ENCODE peak calls at places on chromosomes 4 and X, in four cellular contexts. E, J, S and R are unnamed samples.

GRCh38 chr4:150164956-150165355 is 86.7 kb downstream of the DCLK2 start:
- DNase-seq in E (no peak), J (no peak), S (no peak), R (no peak)

GRCh38 chrX:130916636-130917422 is 13.8 kb upstream of the ENOX2 start:
- DNase-seq in S (peak), J (no peak), E (peak), R (no peak)

GRCh38 chrX:50471390-50471789 is 765 bp upstream of the DGKK start:
- DNase-seq in E (no peak), J (no peak), S (no peak), R (no peak)

GRCh38 chr4:8085491-8086479 is 72.8 kb downstream of the ABLIM2 start:
- DNase-seq in E (no peak), S (peak), J (no peak), R (no peak)

GRCh38 chrX:152907084-152907651 is 9.3 kb downstream of the ZNF185 start:
- DNase-seq in E (peak), S (no peak), J (no peak), R (no peak)

GRCh38 chr4:89365375-89366170 is 58.0 kb upstream of the GPRIN3 start:
- DNase-seq in E (no peak), J (no peak), S (no peak), R (no peak)

GRCh38 chrX:104309169-104309568 is 54.4 kb upstream of the ESX1 start:
- DNase-seq in J (no peak), E (no peak), S (no peak), R (no peak)

GRCh38 chrX:39899876-39900787 is 197.6 kb downstream of the BCOR start:
- DNase-seq in J (no peak), E (no peak), S (no peak), R (no peak)

GRCh38 chrX:134373736-134374135 is 86.2 kb upstream of the HPRT1 start:
- DNase-seq in S (no peak), J (no peak), E (no peak), R (no peak)

GRCh38 chr4:109730294-109731051 is 603 bp upstream of the PLA2G12A start:
- DNase-seq in J (peak), E (peak), S (no peak), R (peak)

GRCh38 chr4:1462009-1462767 is 55.9 kb upstream of the NKX1-1 start:
- DNase-seq in S (no peak), E (no peak), J (no peak), R (no peak)

GRCh38 chrX:153871946-153872878 is 13.8 kb downstream of the L1CAM start:
- DNase-seq in S (no peak), J (no peak), E (no peak), R (no peak)

GRCh38 chrX:41391606-41392005 is 55.5 kb upstream of the NYX start:
- DNase-seq in S (no peak), E (no peak), J (no peak), R (no peak)

GRCh38 chrX:119189586-119189985 is 46.5 kb upstream of the PGRMC1 start:
- DNase-seq in S (no peak), E (no peak), J (no peak), R (no peak)

GRCh38 chrX:68685722-68686683 is 38.5 kb downstream of the STARD8 start:
- DNase-seq in S (no peak), E (peak), J (no peak), R (peak)

GRCh38 chr4:46993075-46994006 is at the start of gene GABRA4:
- DNase-seq in J (no peak), S (no peak), E (no peak), R (no peak)

GRCh38 chr4:152095701-152096070 is 334.9 kb upstream of the GATB start:
- DNase-seq in E (no peak), J (no peak), S (no peak), R (no peak)

GRCh38 chr4:86472377-86473019 is 112.6 kb upstream of the MAPK10 start:
- DNase-seq in S (no peak), E (no peak), J (no peak), R (no peak)

GRCh38 chrX:11757397-11757728 is 674 bp upstream of the MSL3 start:
- DNase-seq in J (no peak), E (no peak), S (no peak), R (no peak)

GRCh38 chr4:168994961-168995360 is 15.1 kb downstream of the CBR4 start:
- DNase-seq in S (no peak), E (no peak), J (no peak), R (no peak)

GRCh38 chr4:38424171-38424871 is 239.7 kb upstream of the KLF3 start:
- DNase-seq in S (peak), E (no peak), J (no peak), R (no peak)

GRCh38 chr4:95086532-95086931 is 328.8 kb downstream of the BMPR1B start:
- DNase-seq in S (no peak), E (no peak), J (no peak), R (no peak)

GRCh38 chr4:40446785-40447184 is 111.7 kb downstream of the CHRNA9 start:
- DNase-seq in E (no peak), J (no peak), S (no peak), R (no peak)

GRCh38 chr4:39576268-39576667 is 49.0 kb upstream of the UGDH start:
- DNase-seq in S (no peak), J (no peak), E (no peak), R (no peak)

GRCh38 chrX:1453390-1453783 is 678 bp upstream of the ASMTL start:
- DNase-seq in E (no peak), J (no peak), S (no peak), R (no peak)

GRCh38 chr4:109005523-109005922 is 242.7 kb upstream of the ETNPPL start:
- DNase-seq in J (no peak), S (no peak), E (no peak), R (no peak)

GRCh38 chr4:41620594-41621256 is 82.8 kb downstream of the LIMCH1 start:
- DNase-seq in S (no peak), E (no peak), J (no peak), R (no peak)

GRCh38 chrX:150212672-150213480 is 150.2 kb upstream of the MAMLD1 start:
- DNase-seq in E (no peak), S (no peak), J (no peak), R (no peak)

GRCh38 chr4:108030332-108030731 is 40.6 kb downstream of the HADH start:
- DNase-seq in S (peak), E (peak), J (no peak), R (no peak)

GRCh38 chr4:127162741-127163140 is 470.0 kb upstream of the INTU start:
- DNase-seq in J (no peak), E (no peak), S (no peak), R (no peak)

GRCh38 chr4:67071641-67072040 is 473.7 kb downstream of the CENPC start:
- DNase-seq in S (no peak), E (no peak), J (no peak), R (no peak)

GRCh38 chr4:43241104-43241503 is 348.6 kb downstream of the GRXCR1 start:
- DNase-seq in E (no peak), S (no peak), J (no peak), R (no peak)
- TF ChIP-seq RFX5 in E (no peak), S (no peak), J (no peak), R (no peak)

GRCh38 chr4:2943364-2944090 is 19.7 kb downstream of the NOP14 start:
- DNase-seq in J (no peak), E (no peak), S (no peak), R (no peak)

GRCh38 chr4:2942037-2942531 is 21.1 kb downstream of the NOP14 start:
- DNase-seq in E (no peak), J (no peak), S (no peak), R (no peak)

GRCh38 chr4:2941138-2942036 is 21.8 kb downstream of the NOP14 start:
- DNase-seq in E (no peak), J (no peak), S (no peak), R (no peak)

GRCh38 chr4:2944091-2944482 is 19.1 kb downstream of the NOP14 start:
- DNase-seq in J (no peak), E (no peak), S (no peak), R (no peak)

DNA sequence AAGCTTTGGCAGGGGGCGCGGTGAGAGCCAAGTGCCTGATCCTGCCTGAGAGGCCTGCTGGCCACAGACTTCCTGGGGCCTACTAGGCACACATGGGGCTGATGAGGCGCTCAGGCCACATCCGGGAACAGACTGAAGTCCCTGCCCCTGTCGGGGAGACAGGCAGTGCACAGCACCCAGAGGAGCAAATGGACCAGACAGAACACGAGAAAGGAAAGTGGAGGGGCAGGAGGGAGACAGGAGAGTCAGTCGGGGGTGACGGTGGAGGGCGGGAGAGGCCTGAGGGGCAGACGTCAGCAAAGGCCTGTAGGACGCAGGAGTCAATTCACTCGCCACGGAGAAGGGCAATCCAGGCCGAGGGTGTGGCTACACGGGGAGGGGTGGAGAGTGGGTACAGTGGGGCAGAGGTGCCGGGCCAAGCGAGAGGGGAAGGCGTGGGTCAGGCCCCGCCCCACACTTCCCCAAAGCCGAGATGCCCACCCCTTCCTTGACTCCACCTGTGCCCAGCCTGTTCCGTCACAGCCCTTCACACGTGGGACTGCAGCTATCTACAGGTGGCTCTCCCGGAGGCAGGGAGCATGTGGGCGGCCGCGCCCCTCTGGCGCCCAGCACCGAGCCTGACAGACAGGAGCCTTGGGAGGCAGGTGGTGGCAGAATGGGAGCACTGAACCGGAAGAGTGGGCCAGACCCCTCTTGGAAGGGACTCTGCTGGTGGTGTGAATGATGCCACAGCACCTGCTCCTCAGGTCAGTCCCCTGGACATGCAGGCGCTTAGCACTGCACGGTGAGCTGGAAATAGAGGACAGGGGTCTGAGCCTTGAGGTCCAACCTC is 20.5 kb downstream of the NOP14 start:
- DNase-seq in J (no peak), S (no peak), E (no peak), R (no peak)
- TF ChIP-seq SP1 in J (no peak), S (no peak), E (no peak), R (no peak)

DNA sequence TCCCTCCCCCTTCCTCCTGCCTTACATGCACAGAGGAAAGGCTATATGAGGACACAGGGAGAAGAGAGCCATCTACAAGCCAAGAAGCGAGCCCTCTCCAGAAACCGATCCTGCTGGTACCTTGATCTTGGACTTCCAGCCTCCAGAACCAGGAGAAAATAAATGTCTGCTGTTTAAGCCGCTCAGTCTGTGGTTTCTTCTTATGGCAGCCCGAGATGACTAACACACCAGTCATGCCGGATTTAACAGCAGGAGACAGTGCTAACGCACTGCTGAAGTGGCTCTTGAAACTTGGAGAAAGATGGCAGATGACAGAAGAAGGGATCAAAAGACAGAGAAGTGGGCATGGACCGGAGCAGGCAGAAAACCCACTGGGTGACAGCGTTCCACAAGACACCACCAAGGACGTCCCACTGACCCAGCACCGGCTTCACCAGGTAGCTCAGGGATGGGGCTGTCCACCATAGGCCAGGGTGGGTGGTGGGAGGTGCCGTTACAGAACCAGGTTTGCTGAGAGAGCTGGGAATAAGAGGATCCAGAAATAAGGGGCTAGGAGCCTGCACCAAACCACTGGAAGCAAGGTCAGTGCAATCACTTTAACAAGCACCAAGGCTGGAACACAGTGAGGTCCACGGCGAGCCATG is 6.2 kb upstream of the MAN2B2 start:
- DNase-seq in S (no peak), E (peak), J (no peak), R (no peak)
- TF ChIP-seq RFX5 in S (no peak), E (no peak), J (no peak), R (no peak)

GRCh38 chrX:77431227-77431626 is 16.0 kb upstream of the FGF16 start:
- DNase-seq in S (no peak), E (peak), J (no peak), R (no peak)
- TF ChIP-seq SP1 in S (no peak), E (no peak), J (no peak), R (no peak)

GRCh38 chrX:65862638-65863037 is 177.2 kb downstream of the VSIG4 start:
- DNase-seq in S (no peak), J (no peak), E (no peak), R (no peak)

GRCh38 chrX:65866762-65867161 is 173.1 kb downstream of the VSIG4 start:
- DNase-seq in J (no peak), E (no peak), S (no peak), R (no peak)

GRCh38 chrX:65871671-65872311 is 168.1 kb downstream of the VSIG4 start:
- DNase-seq in E (peak), J (peak), S (peak), R (peak)

DNA sequence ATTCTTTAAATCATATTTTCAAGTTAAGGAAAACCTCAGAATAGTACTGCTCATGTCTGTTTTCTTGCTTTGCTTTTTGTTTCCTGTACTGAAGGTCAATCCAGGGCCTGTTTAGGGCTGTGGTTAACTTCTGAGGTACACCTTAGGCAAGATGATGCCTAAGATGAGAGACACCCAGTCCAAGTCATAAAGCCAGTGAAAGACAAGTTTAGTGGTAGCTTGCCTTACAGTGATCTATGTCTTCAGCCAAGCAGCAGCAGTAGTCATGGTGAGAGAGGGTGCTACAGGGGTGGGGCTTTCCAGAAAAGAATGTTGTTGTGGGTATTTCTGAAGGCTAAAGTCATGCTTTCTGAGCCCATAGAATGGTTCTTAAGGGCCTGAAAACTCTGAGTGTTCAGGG is 173.7 kb downstream of the VSIG4 start:
- DNase-seq in S (no peak), E (no peak), J (peak), R (no peak)
- TF ChIP-seq RFX5 in S (no peak), E (no peak), J (no peak), R (no peak)

GRCh38 chr4:174429701-174430100 is 92.6 kb downstream of the HPGD start:
- DNase-seq in E (no peak), J (no peak), S (no peak), R (no peak)
- TF ChIP-seq SP1 in E (no peak), J (no peak), S (no peak), R (no peak)

DNA sequence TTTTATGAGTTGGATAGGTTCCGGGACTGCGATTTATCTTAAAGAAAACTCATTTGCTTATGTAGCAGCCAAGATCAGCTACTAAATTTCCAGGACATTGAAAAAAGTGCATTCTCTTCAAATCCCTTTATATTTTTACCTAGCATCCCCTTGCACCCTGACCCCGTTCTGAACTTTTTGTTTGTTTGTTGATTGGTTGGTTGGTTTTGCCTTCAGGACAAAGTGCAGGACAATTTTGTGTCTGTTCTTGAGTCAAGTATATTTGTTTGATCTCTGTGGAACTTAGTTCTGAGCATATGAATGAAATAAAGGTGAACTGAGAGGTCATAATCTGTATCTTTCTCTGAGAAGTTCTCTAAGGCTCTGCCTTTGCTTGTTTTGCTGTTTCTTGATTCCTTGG is 12.8 kb upstream of the TAPT1 start:
- DNase-seq in S (no peak), E (no peak), J (no peak), R (no peak)
- TF ChIP-seq RFX5 in S (no peak), E (no peak), J (no peak), R (no peak)

GRCh38 chr4:130054895-130055294 is 958.9 kb downstream of the C4orf33 start:
- DNase-seq in E (no peak), S (no peak), J (no peak), R (no peak)

GRCh38 chr4:130056286-130056685 is 960.3 kb downstream of the C4orf33 start:
- DNase-seq in S (no peak), J (no peak), E (no peak), R (no peak)

GRCh38 chr4:130053723-130054122 is 957.8 kb downstream of the C4orf33 start:
- DNase-seq in S (peak), E (no peak), J (no peak), R (no peak)
- TF ChIP-seq SP1 in S (no peak), E (no peak), J (no peak), R (no peak)

GRCh38 chr4:25925486-25926201 is 11.6 kb downstream of the SMIM20 start:
- DNase-seq in S (peak), J (no peak), E (peak), R (no peak)
- TF ChIP-seq RFX5 in S (no peak), J (no peak), E (no peak), R (no peak)

GRCh38 chrX:105758784-105759183 is 63.6 kb upstream of the NRK start:
- DNase-seq in J (no peak), E (no peak), S (no peak), R (no peak)
- TF ChIP-seq SP1 in J (no peak), E (no peak), S (no peak), R (no peak)